ENCODE peak calls at places on chromosome X, in seven cellular contexts. G is lung, N is retina, T is Peyer's patch, X is NCI-H2029, B is AG08395, P is body of pancreas. A is an unnamed sample.

GRCh38 chrX:11504234-11504633 is 161.5 kb downstream of the ARHGAP6 start:
- DNase-seq in G (no peak), N (no peak), T (no peak), X (no peak), B (no peak), P (no peak), A (no peak)

GRCh38 chrX:153726286-153727107 is 1.8 kb downstream of the ABCD1 start:
- DNase-seq in G (peak), N (peak), T (peak), X (peak), B (peak), P (peak), A (peak)

GRCh38 chrX:15761564-15762191 is 23.6 kb downstream of the CA5B start:
- DNase-seq in G (no peak), N (peak), T (no peak), X (no peak), B (peak), P (no peak), A (peak)

GRCh38 chrX:19750028-19750786 is 137.2 kb downstream of the SH3KBP1 start:
- DNase-seq in G (no peak), N (no peak), T (no peak), X (no peak), B (no peak), P (no peak), A (no peak)

GRCh38 chrX:100812216-100813158 is 7.7 kb upstream of the CSTF2 start:
- DNase-seq in G (no peak), N (no peak), T (no peak), X (no peak), B (no peak), P (no peak), A (peak)

GRCh38 chrX:122046226-122046625 is 998.8 kb downstream of the GLUD2 start:
- DNase-seq in G (no peak), N (no peak), T (no peak), X (peak), B (no peak), P (no peak), A (no peak)

GRCh38 chrX:132730726-132731125 is 227.7 kb downstream of the HS6ST2 start:
- DNase-seq in G (no peak), N (no peak), T (no peak), X (no peak), B (no peak), P (no peak), A (no peak)

GRCh38 chrX:93422693-93423092 is 250.7 kb downstream of the NAP1L3 start:
- DNase-seq in G (no peak), N (peak), T (no peak), X (no peak), B (peak), P (no peak), A (peak)

GRCh38 chrX:8743126-8743732 is 11.3 kb upstream of the ANOS1 start:
- DNase-seq in G (peak), N (peak), T (peak), X (no peak), B (peak), P (peak), A (peak)

GRCh38 chrX:100447563-100448397 is 37.7 kb upstream of the PCDH19 start:
- DNase-seq in G (peak), N (peak), T (no peak), X (no peak), B (peak), P (peak), A (peak)

A was measured in colonic mucosa.